ENCODE peak calls at places on chromosomes 4 and X, in four cellular contexts. V, A, J and G are unnamed samples.
A peak's percentile ranks its signal among the peaks of the same experiment; 100 is the strongest.

GRCh38 chrX:2710496-2710895 is 19.4 kb downstream of the CD99 start:
- DNase-seq in V (peak; percentile 45), A (peak; percentile 97), J (peak; percentile 67), G (peak; percentile 57)

GRCh38 chr4:119517361-119518229 is 111.0 kb downstream of the PDE5A start:
- DNase-seq in V (no peak), A (no peak), J (peak; percentile 36), G (no peak)

GRCh38 chr4:189807031-189807430 is 133.6 kb upstream of the FRG1 start:
- DNase-seq in V (no peak), A (no peak), J (no peak), G (no peak)

GRCh38 chr4:116705466-116705865 is 379.9 kb downstream of the TRAM1L1 start:
- DNase-seq in V (no peak), A (no peak), J (no peak), G (no peak)

GRCh38 chr4:89757154-89757723 is 79.7 kb downstream of the SNCA start:
- DNase-seq in V (no peak), A (no peak), J (no peak), G (no peak)

GRCh38 chr4:87541956-87542709 is 13.0 kb upstream of the SPARCL1 start:
- DNase-seq in V (no peak), A (no peak), J (no peak), G (no peak)

GRCh38 chrX:42752730-42753129 is 25.2 kb downstream of the PPP1R2C start:
- DNase-seq in V (peak; percentile 11), A (no peak), J (no peak), G (peak; percentile 1)

GRCh38 chr4:103429283-103429682 is 231.1 kb upstream of the CENPE start:
- DNase-seq in V (peak; percentile 60), A (no peak), J (no peak), G (peak; percentile 88)

GRCh38 chr4:5965225-5965624 is 53.0 kb downstream of the C4orf50 start:
- DNase-seq in V (no peak), A (no peak), J (no peak), G (no peak)

GRCh38 chr4:2417196-2417764 is 1.2 kb downstream of the ZFYVE28 start:
- DNase-seq in V (peak; percentile 75), A (no peak), J (peak; percentile 45), G (peak; percentile 62)

GRCh38 chr4:31081375-31081774 is 361.2 kb downstream of the PCDH7 start:
- DNase-seq in V (no peak), A (peak; percentile 16), J (peak; percentile 23), G (no peak)

GRCh38 chr4:92268642-92269041 is 35.1 kb upstream of the GRID2 start:
- DNase-seq in V (no peak), A (no peak), J (no peak), G (no peak)

GRCh38 chrX:154040307-154040756 is 20.6 kb upstream of the IRAK1 start:
- DNase-seq in V (no peak), A (peak; percentile 65), J (peak; percentile 85), G (no peak)

GRCh38 chr4:3766207-3766790 is at the start of gene ADRA2C:
- DNase-seq in V (peak; percentile 68), A (no peak), J (peak; percentile 59), G (peak; percentile 51)

GRCh38 chr4:137677851-137678250 is 145.6 kb upstream of the PCDH18 start:
- DNase-seq in V (no peak), A (no peak), J (peak; percentile 90), G (no peak)

GRCh38 chrX:120517936-120518335 is 42.8 kb downstream of the CUL4B start:
- DNase-seq in V (no peak), A (peak; percentile 59), J (peak; percentile 57), G (no peak)

GRCh38 chr4:475962-476361 is 23.0 kb downstream of the ZNF721 start:
- DNase-seq in V (no peak), A (no peak), J (no peak), G (no peak)
- TF ChIP-seq EZH2 in V (no peak), A (no peak), J (no peak), G (no peak)

GRCh38 chrX:17798921-17799320 is 61.6 kb downstream of the SCML1 start:
- DNase-seq in V (no peak), A (no peak), J (no peak), G (no peak)
- TF ChIP-seq EZH2 in V (no peak), A (no peak), J (no peak), G (no peak)

DNA sequence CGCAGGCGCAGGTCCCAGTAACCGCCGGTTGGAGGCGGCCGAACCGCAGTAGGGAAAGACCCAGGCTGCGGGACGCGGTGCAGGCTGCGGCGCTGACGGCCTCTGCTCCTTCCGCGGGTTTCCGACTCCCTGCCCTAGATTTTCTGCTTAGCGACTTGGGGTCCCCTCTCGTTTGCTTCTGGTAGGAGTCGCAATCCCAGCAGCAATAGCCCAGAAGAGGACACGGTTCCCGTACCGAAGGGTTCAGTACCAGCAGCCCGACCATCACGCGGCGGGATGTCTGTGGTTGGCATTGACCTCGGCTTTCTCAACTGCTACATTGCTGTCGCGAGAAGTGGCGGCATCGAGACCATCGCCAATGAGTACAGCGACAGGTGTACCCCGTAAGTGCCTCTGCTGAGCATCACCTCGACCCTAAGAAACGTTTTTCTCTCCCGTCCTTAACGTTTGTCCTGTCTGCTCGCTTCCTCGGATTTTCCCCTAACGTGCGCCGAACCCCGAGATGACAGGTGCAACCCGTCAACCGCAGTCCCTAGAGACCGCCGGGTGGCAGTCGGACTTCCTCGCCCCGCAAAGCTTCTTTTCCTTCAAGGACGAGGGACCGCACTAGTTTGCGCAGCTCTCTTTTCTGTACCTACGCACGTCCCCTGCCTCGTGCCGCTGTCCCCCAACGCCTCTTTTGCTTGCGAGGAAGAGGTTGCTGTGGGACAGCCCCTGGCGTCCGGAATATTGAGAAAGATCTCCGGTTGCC is at the start of gene HSPA4L:
- DNase-seq in V (peak; percentile 67), A (no peak), J (peak; percentile 75), G (peak; percentile 70)
- TF ChIP-seq EZH2 in V (no peak), A (no peak), J (no peak), G (no peak)

DNA sequence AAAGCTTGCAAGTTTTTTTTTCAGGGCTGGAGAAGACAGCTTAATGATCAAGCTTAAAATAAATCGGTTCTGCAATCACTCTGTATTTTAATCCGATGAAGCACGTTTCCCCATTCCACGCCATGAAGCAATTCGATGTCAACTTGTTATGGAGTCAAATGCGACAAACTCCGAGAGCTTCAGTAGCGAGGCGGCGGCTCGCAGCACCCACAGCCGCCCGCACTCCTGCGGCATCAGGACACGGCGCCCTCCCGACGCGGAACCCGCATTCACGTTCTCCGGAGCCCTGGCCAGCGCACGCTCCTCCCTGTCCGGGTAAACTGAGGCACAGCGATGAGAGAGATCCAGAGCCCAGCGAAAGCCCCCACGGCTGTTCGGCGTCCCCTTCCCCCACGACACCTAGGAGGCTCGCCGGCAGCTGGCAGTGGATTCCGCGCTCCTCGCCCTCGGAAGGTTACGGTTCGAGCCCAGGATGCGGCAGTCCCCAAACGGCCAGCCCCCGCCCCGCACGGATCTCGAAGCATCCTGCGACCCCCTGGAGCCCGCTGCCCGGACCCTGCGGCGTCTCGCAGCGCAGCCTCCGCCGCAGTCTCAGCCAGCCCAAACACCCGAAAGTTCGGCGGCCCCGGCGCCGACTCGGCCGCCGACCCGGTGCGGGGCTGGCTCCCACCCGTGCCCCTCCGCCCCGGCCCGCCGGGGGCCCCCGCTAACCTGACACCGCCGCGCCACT is 507 bp downstream of the MFAP3L start:
- DNase-seq in V (peak; percentile 58), A (no peak), J (peak; percentile 41), G (peak; percentile 51)
- TF ChIP-seq EZH2 in V (peak; percentile 56), A (no peak), J (no peak), G (peak; percentile 29)

GRCh38 chr4:148441624-148441985 is 609 bp downstream of the NR3C2 start:
- DNase-seq in V (peak; percentile 37), A (no peak), J (peak; percentile 21), G (peak; percentile 36)
- TF ChIP-seq EZH2 in V (no peak), A (no peak), J (peak; percentile 70), G (no peak)

GRCh38 chrX:131081772-131082755 is 23.9 kb downstream of the ARHGAP36 start:
- DNase-seq in V (peak; percentile 44), A (no peak), J (no peak), G (peak; percentile 53)
- TF ChIP-seq EZH2 in V (peak; percentile 67), A (peak; percentile 22), J (no peak), G (peak; percentile 63)